ENCODE peak calls at places on chromosomes 4 and X, in seven cellular contexts. N is ACHN, C is occipital lobe, E is ovary, T is ELR, O is ELF-1, V is endodermal cell. A is an unnamed sample.
A peak's percentile ranks its signal among the peaks of the same experiment; 100 is the strongest.

GRCh38 chr4:64821612-64822011 is 412.4 kb upstream of the TECRL start:
- DNase-seq in N (no peak), C (no peak), E (no peak), T (no peak), O (no peak), V (no peak), A (no peak)

GRCh38 chrX:19810809-19811208 is 76.6 kb downstream of the SH3KBP1 start:
- DNase-seq in N (no peak), C (no peak), E (no peak), T (no peak), O (no peak), V (no peak), A (no peak)

GRCh38 chrX:38860106-38861013 is 59.1 kb downstream of the MID1IP1 start:
- DNase-seq in N (no peak), C (no peak), E (no peak), T (no peak), O (peak; percentile 15), V (no peak), A (no peak)

GRCh38 chrX:11953615-11954014 is 184.7 kb upstream of the FRMPD4 start:
- DNase-seq in N (peak; percentile 51), C (no peak), E (no peak), T (peak; percentile 93), O (peak; percentile 49), V (no peak), A (no peak)

GRCh38 chr4:178148106-178148505 is 705.9 kb upstream of the AGA start:
- DNase-seq in N (no peak), C (no peak), E (no peak), T (peak; percentile 6), O (no peak), V (no peak), A (no peak)

GRCh38 chrX:151019837-151020236 is 36.7 kb downstream of the HMGB3 start:
- DNase-seq in N (no peak), C (no peak), E (no peak), T (peak; percentile 63), O (no peak), V (no peak), A (no peak)

GRCh38 chr4:85210353-85210752 is 243.9 kb upstream of the WDFY3 start:
- DNase-seq in N (peak; percentile 11), C (no peak), E (no peak), T (peak; percentile 51), O (no peak), V (no peak), A (no peak)

GRCh38 chr4:108830509-108831244 is 67.8 kb upstream of the ETNPPL start:
- DNase-seq in N (no peak), C (no peak), E (no peak), T (no peak), O (peak; percentile 5), V (no peak), A (no peak)

GRCh38 chr4:183876268-183876934 is 28.7 kb upstream of the STOX2 start:
- DNase-seq in N (peak; percentile 85), C (no peak), E (peak; percentile 86), T (peak; percentile 1), O (no peak), V (no peak), A (no peak)

GRCh38 chr4:108114503-108114902 is 54.2 kb downstream of the LEF1 start:
- DNase-seq in N (no peak), C (no peak), E (no peak), T (no peak), O (peak; percentile 31), V (no peak), A (no peak)

GRCh38 chr4:94345267-94345666 is 2.6 kb upstream of the HPGDS start:
- DNase-seq in N (no peak), C (no peak), E (no peak), T (no peak), O (no peak), V (no peak), A (no peak)

GRCh38 chrX:78624884-78625283 is 34.2 kb downstream of the RTL3 start:
- DNase-seq in N (no peak), C (no peak), E (no peak), T (no peak), O (no peak), V (no peak), A (no peak)

GRCh38 chr4:21034728-21035127 is 334.5 kb downstream of the PACRGL start:
- DNase-seq in N (no peak), C (no peak), E (no peak), T (no peak), O (no peak), V (no peak), A (no peak)

GRCh38 chr4:102675142-102675541 is 85.6 kb downstream of the MANBA start:
- DNase-seq in N (no peak), C (no peak), E (no peak), T (no peak), O (no peak), V (no peak), A (no peak)

GRCh38 chr4:37889849-37890500 is 909 bp upstream of the TBC1D1 start:
- DNase-seq in N (no peak), C (peak; percentile 36), E (peak; percentile 54), T (no peak), O (peak; percentile 18), V (peak; percentile 63), A (no peak)

GRCh38 chrX:8783100-8784098 is 17.8 kb downstream of the FAM9A start:
- DNase-seq in N (no peak), C (no peak), E (no peak), T (no peak), O (peak; percentile 69), V (peak; percentile 82), A (no peak)

GRCh38 chrX:98379134-98379533 is 1495.4 kb downstream of the RPA4 start:
- DNase-seq in N (no peak), C (no peak), E (no peak), T (no peak), O (no peak), V (no peak), A (no peak)

GRCh38 chr4:3330682-3331081 is 37.9 kb downstream of the RGS12 start:
- DNase-seq in N (no peak), C (no peak), E (no peak), T (no peak), O (no peak), V (peak; percentile 11), A (no peak)

GRCh38 chr4:138859249-138859648 is 156.3 kb upstream of the NOCT start:
- DNase-seq in N (peak; percentile 10), C (no peak), E (no peak), T (no peak), O (no peak), V (no peak), A (no peak)